ENCODE peak calls at places on chromosome 7, in six cellular contexts. N, R, J, P, C and Z are unnamed samples.
A peak's percentile ranks its signal among the peaks of the same experiment; 100 is the strongest.

GRCh38 chr7:101932053-101932452 is 114.6 kb downstream of the CUX1 start:
- DNase-seq in P (no peak), J (no peak), N (no peak), C (no peak), R (no peak), Z (no peak)

GRCh38 chr7:73354787-73355186 is 26.8 kb downstream of the FKBP6 start:
- DNase-seq in N (no peak), J (no peak), P (no peak), C (no peak), R (no peak), Z (no peak)

GRCh38 chr7:28988818-28989595 is 30.9 kb upstream of the TRIL start:
- DNase-seq in N (no peak), P (no peak), R (no peak), C (no peak), J (no peak), Z (peak; percentile 32)

GRCh38 chr7:19754521-19755116 is 18.8 kb downstream of the TMEM196 start:
- DNase-seq in J (no peak), P (no peak), C (no peak), N (no peak), R (no peak), Z (no peak)

GRCh38 chr7:108413782-108414492 is 42.3 kb downstream of the NRCAM start:
- DNase-seq in N (no peak), P (no peak), R (no peak), C (no peak), J (no peak), Z (no peak)

GRCh38 chr7:114312649-114313048 is 102.0 kb upstream of the FOXP2 start:
- DNase-seq in R (no peak), J (no peak), C (no peak), N (no peak), P (no peak), Z (no peak)

GRCh38 chr7:132411142-132411541 is 165.1 kb downstream of the PLXNA4 start:
- DNase-seq in N (no peak), P (no peak), J (no peak), C (no peak), R (no peak), Z (no peak)

GRCh38 chr7:32164341-32164996 is 94.3 kb upstream of the PDE1C start:
- DNase-seq in C (no peak), N (peak; percentile 41), R (no peak), P (no peak), J (peak; percentile 56), Z (no peak)

GRCh38 chr7:132580717-132581285 is 4.5 kb upstream of the PLXNA4 start:
- DNase-seq in C (peak; percentile 68), P (peak; percentile 20), N (peak; percentile 76), R (peak; percentile 76), J (peak; percentile 80), Z (peak; percentile 72)

GRCh38 chr7:31068006-31068675 is 16.0 kb downstream of the ADCYAP1R1 start:
- DNase-seq in J (peak; percentile 13), C (no peak), P (no peak), R (no peak), N (no peak), Z (no peak)

GRCh38 chr7:35646289-35647033 is 48.5 kb downstream of the HERPUD2 start:
- DNase-seq in J (no peak), N (no peak), P (no peak), C (no peak), R (no peak), Z (no peak)

GRCh38 chr7:63071920-63072319 is 926.7 kb upstream of the ZNF722 start:
- DNase-seq in P (no peak), J (no peak), C (no peak), N (no peak), R (no peak), Z (no peak)

GRCh38 chr7:82816272-82816671 is 346.4 kb downstream of the PCLO start:
- DNase-seq in J (no peak), N (no peak), P (no peak), C (no peak), R (no peak), Z (no peak)

GRCh38 chr7:27193335-27194001 is 6.4 kb downstream of the HOXA13 start:
- DNase-seq in P (no peak), J (no peak), R (peak; percentile 33), N (no peak), C (no peak), Z (peak; percentile 48)

GRCh38 chr7:96719164-96719563 is 9.5 kb upstream of the SEM1 start:
- DNase-seq in C (no peak), J (no peak), R (no peak), N (no peak), P (no peak), Z (no peak)

GRCh38 chr7:151518781-151519044 is 982 bp downstream of the RHEB start:
- DNase-seq in C (no peak), P (no peak), R (no peak), J (no peak), N (no peak), Z (no peak)

GRCh38 chr7:83011954-83012353 is 150.7 kb downstream of the PCLO start:
- DNase-seq in C (no peak), P (no peak), R (no peak), J (no peak), N (no peak), Z (no peak)

GRCh38 chr7:36100293-36100692 is 52.8 kb upstream of the EEPD1 start:
- DNase-seq in R (no peak), P (no peak), N (no peak), C (no peak), J (no peak), Z (no peak)

GRCh38 chr7:129836983-129837382 is 115.8 kb downstream of the UBE2H start:
- DNase-seq in J (no peak), R (no peak), P (no peak), N (no peak), C (no peak), Z (no peak)

GRCh38 chr7:25847331-25848070 is 304.5 kb upstream of the NFE2L3 start:
- DNase-seq in C (no peak), P (no peak), N (no peak), R (no peak), J (no peak), Z (no peak)

GRCh38 chr7:38451840-38452239 is 178.4 kb upstream of the TARP start:
- DNase-seq in R (no peak), N (peak; percentile 9), C (no peak), J (no peak), P (no peak), Z (no peak)

GRCh38 chr7:79454325-79454960 is 976 bp upstream of the MAGI2 start:
- DNase-seq in P (no peak), N (no peak), R (peak; percentile 26), J (no peak), C (no peak), Z (no peak)

GRCh38 chr7:51973942-51974341 is 657.3 kb upstream of the COBL start:
- DNase-seq in C (no peak), N (no peak), P (no peak), R (no peak), J (no peak), Z (no peak)

GRCh38 chr7:76515999-76516443 is 5.7 kb downstream of the UPK3B start:
- DNase-seq in C (no peak), N (no peak), R (peak; percentile 34), J (no peak), P (no peak), Z (peak; percentile 49)

GRCh38 chr7:85474234-85474633 is 287.4 kb upstream of the SEMA3D start:
- DNase-seq in R (no peak), J (no peak), P (no peak), C (no peak), N (no peak), Z (no peak)

GRCh38 chr7:148699772-148700629 is 1.3 kb downstream of the CUL1 start:
- DNase-seq in R (no peak), J (no peak), P (no peak), C (no peak), N (no peak), Z (peak; percentile 34)

GRCh38 chr7:77436889-77437265 is 20.7 kb upstream of the GSAP start:
- DNase-seq in J (no peak), R (no peak), C (no peak), P (no peak), N (no peak), Z (no peak)

GRCh38 chr7:81162771-81163525 is 244.1 kb upstream of the SEMA3C start:
- DNase-seq in J (no peak), C (no peak), R (no peak), N (no peak), P (no peak), Z (no peak)

GRCh38 chr7:48964074-48964473 is 39.7 kb downstream of the CDC14C start:
- DNase-seq in P (no peak), N (no peak), R (peak; percentile 12), C (no peak), J (no peak), Z (no peak)

GRCh38 chr7:102331536-102332275 is 24.5 kb downstream of the SPDYE6 start:
- DNase-seq in C (no peak), P (no peak), R (no peak), J (no peak), N (no peak), Z (no peak)

GRCh38 chr7:152887191-152887590 is 127.6 kb downstream of the ACTR3B start:
- DNase-seq in P (no peak), J (no peak), C (no peak), N (no peak), R (no peak), Z (no peak)

GRCh38 chr7:139172775-139173174 is 58.3 kb upstream of the UBN2 start:
- DNase-seq in J (no peak), R (no peak), P (no peak), C (no peak), N (no peak), Z (no peak)
- H3K4me3 ChIP-seq in J (no peak overlapping the region), R (no peak overlapping the region), P (no peak overlapping the region), C (no peak overlapping the region), N (no peak overlapping the region), Z (no peak overlapping the region)

DNA sequence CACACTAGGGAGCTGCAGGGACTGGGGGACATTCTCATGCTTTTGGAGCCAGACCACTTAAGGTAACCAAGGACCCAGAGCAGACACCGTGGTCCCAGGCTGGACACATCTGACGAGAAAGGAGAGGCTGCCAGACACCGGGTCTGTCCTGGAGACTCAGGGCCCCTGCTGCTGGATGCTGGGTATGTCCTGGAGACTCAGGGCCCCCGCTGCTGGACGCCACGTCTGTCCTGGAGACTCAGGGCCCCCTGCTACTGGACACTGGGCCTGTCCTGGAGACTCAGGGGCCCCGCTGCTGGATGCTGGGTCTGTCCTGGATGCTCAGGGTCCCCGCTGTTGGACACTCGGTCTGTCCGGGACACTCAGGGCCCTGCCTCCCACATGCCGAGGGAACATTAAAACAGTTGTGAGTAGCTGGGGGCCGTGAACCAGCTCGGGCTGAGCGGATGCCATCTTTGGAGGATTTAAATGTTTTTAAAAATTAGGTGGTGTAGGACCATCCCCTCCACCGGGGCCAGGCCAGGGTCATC is 249.7 kb downstream of the DNAJB6 start:
- DNase-seq in N (no peak), R (no peak), P (no peak), C (no peak), J (no peak), Z (no peak)
- H3K36me3 ChIP-seq in N (no peaks in the 10 kb centered on the region), R (no peaks in the 10 kb centered on the region), P (no peaks in the 10 kb centered on the region), C (no peaks in the 10 kb centered on the region), J (no peaks in the 10 kb centered on the region), Z (no peaks in the 10 kb centered on the region)

GRCh38 chr7:16323313-16323712 is 98.0 kb downstream of the CRPPA start:
- DNase-seq in J (no peak), R (no peak), P (no peak), N (no peak), C (no peak), Z (no peak)

GRCh38 chr7:16320261-16320660 is 101.1 kb downstream of the CRPPA start:
- DNase-seq in N (no peak), C (no peak), J (no peak), R (no peak), P (no peak), Z (no peak)

GRCh38 chr7:16326099-16326498 is 95.2 kb downstream of the CRPPA start:
- DNase-seq in P (no peak), J (no peak), R (no peak), N (no peak), C (no peak), Z (no peak)
- H3K4me3 ChIP-seq in P (no peak overlapping the region), J (no peak overlapping the region), R (no peak overlapping the region), N (no peak overlapping the region), C (no peak overlapping the region), Z (no peak overlapping the region)

GRCh38 chr7:155538293-155538692 is 8.1 kb downstream of the CNPY1 start:
- DNase-seq in C (no peak), N (no peak), P (no peak), R (no peak), J (no peak), Z (no peak)
- H3K36me3 ChIP-seq in C (no peaks in the 10 kb centered on the region), N (no peaks in the 10 kb centered on the region), P (no peaks in the 10 kb centered on the region), R (no peaks in the 10 kb centered on the region), J (no peaks in the 10 kb centered on the region), Z (no peaks in the 10 kb centered on the region)